ENCODE peak calls at places on chromosomes 11 and 22, in ten cellular contexts. One of them, this sample, is unnamed.

GRCh38 chr11:98099371-98099770 is 921.4 kb upstream of the CNTN5 start:
- DNase-seq in fibroblast of lung: no peak
- DNase-seq in stimulated activated CD4-positive, alpha-beta T cell treated with anti-CD3 and anti-CD28 coated beads, Interleukin-15, amount 100 ng/mL, for 48 hours: no peak
- DNase-seq in AG09309: no peak
- DNase-seq in NCI-H1092: no peak
- DNase-seq in cardiac muscle cell: no peak
- DNase-seq in left colon: no peak
- DNase-seq in M059J: peak; percentile 28
- DNase-seq in HTR-8/SVneo: no peak
- DNase-seq in SHP77: no peak
- DNase-seq in this sample: no peak

GRCh38 chr11:29432719-29433325 is 584.0 kb downstream of the KCNA4 start:
- DNase-seq in fibroblast of lung: no peak
- DNase-seq in stimulated activated CD4-positive, alpha-beta T cell treated with anti-CD3 and anti-CD28 coated beads, Interleukin-15, amount 100 ng/mL, for 48 hours: no peak
- DNase-seq in AG09309: no peak
- DNase-seq in NCI-H1092: no peak
- DNase-seq in cardiac muscle cell: peak; percentile 48
- DNase-seq in left colon: no peak
- DNase-seq in M059J: peak; percentile 45
- DNase-seq in HTR-8/SVneo: peak; percentile 12
- DNase-seq in SHP77: no peak
- DNase-seq in this sample: no peak

GRCh38 chr11:67384851-67385366 is 6.9 kb upstream of the RAD9A start:
- DNase-seq in fibroblast of lung: peak; percentile 55
- DNase-seq in stimulated activated CD4-positive, alpha-beta T cell treated with anti-CD3 and anti-CD28 coated beads, Interleukin-15, amount 100 ng/mL, for 48 hours: no peak
- DNase-seq in AG09309: no peak
- DNase-seq in NCI-H1092: no peak
- DNase-seq in cardiac muscle cell: no peak
- DNase-seq in left colon: no peak
- DNase-seq in M059J: peak; percentile 76
- DNase-seq in HTR-8/SVneo: no peak
- DNase-seq in SHP77: no peak
- DNase-seq in this sample: no peak

GRCh38 chr11:82009133-82009532 is 724.5 kb downstream of the FAM181B start:
- DNase-seq in fibroblast of lung: no peak
- DNase-seq in stimulated activated CD4-positive, alpha-beta T cell treated with anti-CD3 and anti-CD28 coated beads, Interleukin-15, amount 100 ng/mL, for 48 hours: no peak
- DNase-seq in AG09309: no peak
- DNase-seq in NCI-H1092: no peak
- DNase-seq in cardiac muscle cell: no peak
- DNase-seq in left colon: no peak
- DNase-seq in M059J: no peak
- DNase-seq in HTR-8/SVneo: no peak
- DNase-seq in SHP77: no peak
- DNase-seq in this sample: no peak

GRCh38 chr11:120260616-120261015 is 20.7 kb downstream of the POU2F3 start:
- DNase-seq in fibroblast of lung: no peak
- DNase-seq in stimulated activated CD4-positive, alpha-beta T cell treated with anti-CD3 and anti-CD28 coated beads, Interleukin-15, amount 100 ng/mL, for 48 hours: no peak
- DNase-seq in AG09309: no peak
- DNase-seq in NCI-H1092: no peak
- DNase-seq in cardiac muscle cell: no peak
- DNase-seq in left colon: no peak
- DNase-seq in M059J: no peak
- DNase-seq in HTR-8/SVneo: no peak
- DNase-seq in SHP77: no peak
- DNase-seq in this sample: no peak

GRCh38 chr11:1878134-1879031 is 13.3 kb downstream of the PRR33 start:
- DNase-seq in fibroblast of lung: no peak
- DNase-seq in stimulated activated CD4-positive, alpha-beta T cell treated with anti-CD3 and anti-CD28 coated beads, Interleukin-15, amount 100 ng/mL, for 48 hours: no peak
- DNase-seq in AG09309: no peak
- DNase-seq in NCI-H1092: no peak
- DNase-seq in cardiac muscle cell: no peak
- DNase-seq in left colon: no peak
- DNase-seq in M059J: no peak
- DNase-seq in HTR-8/SVneo: no peak
- DNase-seq in SHP77: no peak
- DNase-seq in this sample: peak; percentile 37

GRCh38 chr11:109071712-109072524 is 350.1 kb upstream of the C11orf87 start:
- DNase-seq in fibroblast of lung: peak; percentile 91
- DNase-seq in stimulated activated CD4-positive, alpha-beta T cell treated with anti-CD3 and anti-CD28 coated beads, Interleukin-15, amount 100 ng/mL, for 48 hours: no peak
- DNase-seq in AG09309: peak; percentile 44
- DNase-seq in NCI-H1092: no peak
- DNase-seq in cardiac muscle cell: no peak
- DNase-seq in left colon: no peak
- DNase-seq in M059J: peak; percentile 63
- DNase-seq in HTR-8/SVneo: no peak
- DNase-seq in SHP77: no peak
- DNase-seq in this sample: no peak

GRCh38 chr11:62694455-62695167 is 5.3 kb upstream of the LRRN4CL start:
- DNase-seq in fibroblast of lung: peak; percentile 71
- DNase-seq in stimulated activated CD4-positive, alpha-beta T cell treated with anti-CD3 and anti-CD28 coated beads, Interleukin-15, amount 100 ng/mL, for 48 hours: peak; percentile 55
- DNase-seq in AG09309: no peak
- DNase-seq in NCI-H1092: peak; percentile 75
- DNase-seq in cardiac muscle cell: peak; percentile 84
- DNase-seq in left colon: peak; percentile 88
- DNase-seq in M059J: peak; percentile 72
- DNase-seq in HTR-8/SVneo: no peak
- DNase-seq in SHP77: peak; percentile 42
- DNase-seq in this sample: peak; percentile 86

GRCh38 chr11:116610190-116610589 is 162.6 kb downstream of the BUD13 start:
- DNase-seq in fibroblast of lung: no peak
- DNase-seq in stimulated activated CD4-positive, alpha-beta T cell treated with anti-CD3 and anti-CD28 coated beads, Interleukin-15, amount 100 ng/mL, for 48 hours: no peak
- DNase-seq in AG09309: no peak
- DNase-seq in NCI-H1092: peak; percentile 58
- DNase-seq in cardiac muscle cell: no peak
- DNase-seq in left colon: no peak
- DNase-seq in M059J: no peak
- DNase-seq in HTR-8/SVneo: no peak
- DNase-seq in SHP77: peak; percentile 36
- DNase-seq in this sample: no peak

GRCh38 chr11:130315354-130315970 is 745 bp upstream of the ZBTB44 start:
- DNase-seq in fibroblast of lung: no peak
- DNase-seq in stimulated activated CD4-positive, alpha-beta T cell treated with anti-CD3 and anti-CD28 coated beads, Interleukin-15, amount 100 ng/mL, for 48 hours: peak; percentile 30
- DNase-seq in AG09309: no peak
- DNase-seq in NCI-H1092: peak; percentile 29
- DNase-seq in cardiac muscle cell: no peak
- DNase-seq in left colon: peak; percentile 53
- DNase-seq in M059J: no peak
- DNase-seq in HTR-8/SVneo: no peak
- DNase-seq in SHP77: no peak
- DNase-seq in this sample: peak; percentile 71

GRCh38 chr11:21948876-21949275 is 244.0 kb upstream of the ANO5 start:
- DNase-seq in fibroblast of lung: no peak
- DNase-seq in stimulated activated CD4-positive, alpha-beta T cell treated with anti-CD3 and anti-CD28 coated beads, Interleukin-15, amount 100 ng/mL, for 48 hours: no peak
- DNase-seq in AG09309: no peak
- DNase-seq in NCI-H1092: no peak
- DNase-seq in cardiac muscle cell: no peak
- DNase-seq in left colon: no peak
- DNase-seq in M059J: no peak
- DNase-seq in HTR-8/SVneo: no peak
- DNase-seq in SHP77: no peak
- DNase-seq in this sample: no peak

GRCh38 chr11:114219559-114220349 is 76.4 kb upstream of the NNMT start:
- DNase-seq in fibroblast of lung: peak; percentile 66
- DNase-seq in stimulated activated CD4-positive, alpha-beta T cell treated with anti-CD3 and anti-CD28 coated beads, Interleukin-15, amount 100 ng/mL, for 48 hours: no peak
- DNase-seq in AG09309: no peak
- DNase-seq in NCI-H1092: no peak
- DNase-seq in cardiac muscle cell: peak; percentile 78
- DNase-seq in left colon: no peak
- DNase-seq in M059J: peak; percentile 22
- DNase-seq in HTR-8/SVneo: no peak
- DNase-seq in SHP77: no peak
- DNase-seq in this sample: no peak

GRCh38 chr11:115910379-115910778 is 406.2 kb upstream of the CADM1 start:
- DNase-seq in fibroblast of lung: peak; percentile 40
- DNase-seq in stimulated activated CD4-positive, alpha-beta T cell treated with anti-CD3 and anti-CD28 coated beads, Interleukin-15, amount 100 ng/mL, for 48 hours: no peak
- DNase-seq in AG09309: no peak
- DNase-seq in NCI-H1092: no peak
- DNase-seq in cardiac muscle cell: no peak
- DNase-seq in left colon: no peak
- DNase-seq in M059J: peak; percentile 23
- DNase-seq in HTR-8/SVneo: peak; percentile 48
- DNase-seq in SHP77: no peak
- DNase-seq in this sample: no peak

GRCh38 chr11:63851354-63851753 is 12.4 kb downstream of the MARK2 start:
- DNase-seq in fibroblast of lung: no peak
- DNase-seq in stimulated activated CD4-positive, alpha-beta T cell treated with anti-CD3 and anti-CD28 coated beads, Interleukin-15, amount 100 ng/mL, for 48 hours: no peak
- DNase-seq in AG09309: no peak
- DNase-seq in NCI-H1092: no peak
- DNase-seq in cardiac muscle cell: no peak
- DNase-seq in left colon: no peak
- DNase-seq in M059J: no peak
- DNase-seq in HTR-8/SVneo: no peak
- DNase-seq in SHP77: no peak
- DNase-seq in this sample: no peak

GRCh38 chr11:118889796-118890195 is 6.1 kb downstream of the CXCR5 start:
- DNase-seq in fibroblast of lung: peak; percentile 79
- DNase-seq in stimulated activated CD4-positive, alpha-beta T cell treated with anti-CD3 and anti-CD28 coated beads, Interleukin-15, amount 100 ng/mL, for 48 hours: no peak
- DNase-seq in AG09309: peak; percentile 51
- DNase-seq in NCI-H1092: no peak
- DNase-seq in cardiac muscle cell: peak; percentile 71
- DNase-seq in left colon: no peak
- DNase-seq in M059J: no peak
- DNase-seq in HTR-8/SVneo: no peak
- DNase-seq in SHP77: no peak
- DNase-seq in this sample: no peak

GRCh38 chr22:47556473-47556872 is 794.0 kb downstream of the TBC1D22A start:
- DNase-seq in fibroblast of lung: no peak
- DNase-seq in stimulated activated CD4-positive, alpha-beta T cell treated with anti-CD3 and anti-CD28 coated beads, Interleukin-15, amount 100 ng/mL, for 48 hours: no peak
- DNase-seq in AG09309: no peak
- DNase-seq in NCI-H1092: no peak
- DNase-seq in cardiac muscle cell: no peak
- DNase-seq in left colon: no peak
- DNase-seq in M059J: no peak
- DNase-seq in HTR-8/SVneo: no peak
- DNase-seq in SHP77: no peak
- DNase-seq in this sample: no peak

GRCh38 chr11:83002047-83002446 is 69.7 kb downstream of the RAB30 start:
- DNase-seq in fibroblast of lung: no peak
- DNase-seq in stimulated activated CD4-positive, alpha-beta T cell treated with anti-CD3 and anti-CD28 coated beads, Interleukin-15, amount 100 ng/mL, for 48 hours: no peak
- DNase-seq in AG09309: no peak
- DNase-seq in NCI-H1092: no peak
- DNase-seq in cardiac muscle cell: no peak
- DNase-seq in left colon: no peak
- DNase-seq in M059J: no peak
- DNase-seq in HTR-8/SVneo: no peak
- DNase-seq in SHP77: no peak
- DNase-seq in this sample: no peak